ENCODE peak calls at places on chromosome 4, in ten cellular contexts. A is BJ; K is CD8-positive, alpha-beta T cell; V is cardiac muscle cell; Y is tibial nerve; D is fibroblast of lung; X is breast epithelium; R is tibial artery; L is left ventricle myocardium inferior; T is lung. C is an unnamed sample.
A peak's percentile ranks its signal among the peaks of the same experiment; 100 is the strongest.

GRCh38 chr4:140744421-140744820 is 11.8 kb downstream of the TBC1D9 start:
- DNase-seq in A (no peak), K (no peak), V (no peak), Y (no peak), D (no peak), X (no peak), R (no peak), L (no peak), T (no peak), C (no peak)

GRCh38 chr4:188139671-188140070 is 430 bp downstream of the TRIML1 start:
- DNase-seq in A (no peak), K (no peak), V (no peak), Y (no peak), D (no peak), X (no peak), R (no peak), L (no peak), T (no peak), C (no peak)

GRCh38 chr4:90113881-90114457 is 13.2 kb upstream of the CCSER1 start:
- DNase-seq in A (no peak), K (no peak), V (no peak), Y (no peak), D (no peak), X (no peak), R (no peak), L (no peak), T (no peak), C (no peak)

GRCh38 chr4:172871381-172871780 is 297.2 kb upstream of the GALNT7 start:
- DNase-seq in A (no peak), K (no peak), V (no peak), Y (no peak), D (peak; percentile 5), X (no peak), R (no peak), L (no peak), T (no peak), C (no peak)

GRCh38 chr4:121594796-121595526 is 101.8 kb downstream of the ANXA5 start:
- DNase-seq in A (peak; percentile 20), K (no peak), V (no peak), Y (peak; percentile 50), D (peak; percentile 66), X (no peak), R (peak; percentile 18), L (no peak), T (no peak), C (peak; percentile 39)

GRCh38 chr4:185518069-185518468 is 17.2 kb downstream of the PDLIM3 start:
- DNase-seq in A (no peak), K (no peak), V (peak; percentile 34), Y (no peak), D (no peak), X (no peak), R (no peak), L (no peak), T (no peak), C (no peak)

GRCh38 chr4:23279377-23279988 is 586.7 kb downstream of the GBA3 start:
- DNase-seq in A (no peak), K (no peak), V (no peak), Y (no peak), D (peak; percentile 33), X (no peak), R (no peak), L (no peak), T (no peak), C (no peak)

GRCh38 chr4:188439641-188440311 is 300.5 kb downstream of the TRIML1 start:
- DNase-seq in A (no peak), K (no peak), V (peak; percentile 41), Y (no peak), D (peak; percentile 14), X (no peak), R (no peak), L (peak; percentile 49), T (no peak), C (no peak)

GRCh38 chr4:164571593-164572385 is 182.1 kb upstream of the SMIM31 start:
- DNase-seq in A (no peak), K (no peak), V (peak; percentile 39), Y (no peak), D (no peak), X (no peak), R (no peak), L (no peak), T (no peak), C (peak; percentile 9)

GRCh38 chr4:15495621-15496020 is 25.9 kb downstream of the CC2D2A start:
- DNase-seq in A (no peak), K (no peak), V (no peak), Y (no peak), D (no peak), X (no peak), R (no peak), L (no peak), T (no peak), C (no peak)

GRCh38 chr4:15501941-15502340 is 32.3 kb downstream of the CC2D2A start:
- DNase-seq in A (no peak), K (no peak), V (no peak), Y (no peak), D (no peak), X (no peak), R (no peak), L (no peak), T (no peak), C (no peak)

GRCh38 chr4:15493411-15493810 is 23.7 kb downstream of the CC2D2A start:
- DNase-seq in A (no peak), K (no peak), V (no peak), Y (no peak), D (peak; percentile 21), X (no peak), R (no peak), L (no peak), T (no peak), C (no peak)

GRCh38 chr4:15500721-15501120 is 31.0 kb downstream of the CC2D2A start:
- DNase-seq in A (no peak), K (no peak), V (no peak), Y (no peak), D (no peak), X (no peak), R (no peak), L (no peak), T (no peak), C (no peak)

GRCh38 chr4:15498356-15498755 is 28.7 kb downstream of the CC2D2A start:
- DNase-seq in A (no peak), K (no peak), V (no peak), Y (no peak), D (no peak), X (no peak), R (no peak), L (no peak), T (no peak), C (no peak)
- TF ChIP-seq CTCF in A (no peak), K (no peak), V (no peak), Y (no peak), D (no peak), X (no peak), R (no peak), L (no peak), T (no peak), C (no peak)

DNA sequence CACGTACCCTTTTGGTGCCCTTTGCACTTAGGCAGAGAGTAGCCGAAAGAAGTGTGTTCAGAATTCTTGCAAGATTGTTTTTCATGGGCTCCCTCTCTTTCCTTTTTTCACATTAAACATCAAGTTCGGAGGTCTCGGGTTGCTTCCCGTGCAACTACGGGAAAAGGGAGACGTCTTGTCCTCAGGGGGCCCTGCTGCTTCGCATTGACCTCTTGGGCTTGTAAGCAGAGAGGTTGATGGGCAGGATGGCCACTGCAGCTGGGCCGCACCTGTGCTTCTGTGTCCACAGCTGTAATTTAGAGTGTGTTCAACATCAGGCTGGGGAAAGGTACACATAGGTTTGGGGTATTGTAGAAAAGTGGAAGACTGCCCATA is 109.7 kb downstream of the SPRY1 start:
- DNase-seq in A (no peak), K (no peak), V (no peak), Y (no peak), D (no peak), X (no peak), R (no peak), L (no peak), T (no peak), C (no peak)
- H3K4me3 ChIP-seq in A (no peak overlapping the region), K (peak overlapping the region; percentile 55), V (peak overlapping the region; percentile 32), Y (peak overlapping the region; percentile 59), D (no peak overlapping the region), X (peak overlapping the region; percentile 62), R (peak overlapping the region; percentile 58), L (peak overlapping the region; percentile 72), T (no peak overlapping the region), C (no peak overlapping the region)

GRCh38 chr4:7759221-7759620 is 180.4 kb downstream of the AFAP1 start:
- DNase-seq in A (no peak), K (peak; percentile 45), V (no peak), Y (no peak), D (no peak), X (no peak), R (no peak), L (no peak), T (no peak), C (no peak)
- H3K36me3 ChIP-seq in A (peaks cover 33% of the 10 kb centered on the region), K (no peaks in the 10 kb centered on the region), V (no peaks in the 10 kb centered on the region), Y (no peaks in the 10 kb centered on the region), D (peaks cover 11% of the 10 kb centered on the region), X (no peaks in the 10 kb centered on the region), R (peaks cover 25% of the 10 kb centered on the region), L (no peaks in the 10 kb centered on the region), T (peaks cover 17% of the 10 kb centered on the region), C (no peaks in the 10 kb centered on the region)

GRCh38 chr4:102500371-102501175 is 586 bp upstream of the NFKB1 start:
- DNase-seq in A (no peak), K (peak; percentile 17), V (peak; percentile 51), Y (peak; percentile 36), D (peak; percentile 58), X (peak; percentile 54), R (peak; percentile 52), L (peak; percentile 72), T (peak; percentile 56), C (no peak)
- TF ChIP-seq CTCF in A (no peak), K (no peak), V (no peak), Y (no peak), D (no peak), X (no peak), R (no peak), L (peak; percentile 31), T (no peak), C (peak; percentile 15)

C was measured in kidney epithelial cell.